ENCODE peak calls at places on chromosome 14, in five cellular contexts. One of them, this sample, is unnamed.

GRCh38 chr14:102279688-102280348 is 25.1 kb downstream of the MOK start:
- DNase-seq in iPS-NIHi11: no peak
- DNase-seq in choroid plexus epithelial cell: peak
- DNase-seq in activated CD4-positive, alpha-beta T cell treated with anti-CD3 and anti-CD28 coated beads, Interleukin-2, amount 50 U/mL, for 1 hour: no peak
- DNase-seq in fibroblast of mammary gland: peak
- DNase-seq in this sample: peak

GRCh38 chr14:100557658-100558057 is 29.6 kb downstream of the BEGAIN start:
- DNase-seq in iPS-NIHi11: no peak
- DNase-seq in choroid plexus epithelial cell: no peak
- DNase-seq in activated CD4-positive, alpha-beta T cell treated with anti-CD3 and anti-CD28 coated beads, Interleukin-2, amount 50 U/mL, for 1 hour: no peak
- DNase-seq in fibroblast of mammary gland: peak
- DNase-seq in this sample: no peak

GRCh38 chr14:59576332-59577294 is at the start of gene CCDC175:
- DNase-seq in iPS-NIHi11: peak
- DNase-seq in choroid plexus epithelial cell: peak
- DNase-seq in activated CD4-positive, alpha-beta T cell treated with anti-CD3 and anti-CD28 coated beads, Interleukin-2, amount 50 U/mL, for 1 hour: peak
- DNase-seq in fibroblast of mammary gland: peak
- DNase-seq in this sample: no peak

GRCh38 chr14:103547455-103547940 is 15.0 kb downstream of the BAG5 start:
- DNase-seq in iPS-NIHi11: no peak
- DNase-seq in choroid plexus epithelial cell: no peak
- DNase-seq in activated CD4-positive, alpha-beta T cell treated with anti-CD3 and anti-CD28 coated beads, Interleukin-2, amount 50 U/mL, for 1 hour: no peak
- DNase-seq in fibroblast of mammary gland: no peak
- DNase-seq in this sample: no peak

GRCh38 chr14:90871605-90872233 is 55.5 kb upstream of the TTC7B start:
- DNase-seq in iPS-NIHi11: no peak
- DNase-seq in choroid plexus epithelial cell: peak
- DNase-seq in activated CD4-positive, alpha-beta T cell treated with anti-CD3 and anti-CD28 coated beads, Interleukin-2, amount 50 U/mL, for 1 hour: no peak
- DNase-seq in fibroblast of mammary gland: peak
- DNase-seq in this sample: no peak

GRCh38 chr14:104200591-104200990 is 62.2 kb downstream of the KIF26A start:
- DNase-seq in iPS-NIHi11: no peak
- DNase-seq in choroid plexus epithelial cell: no peak
- DNase-seq in activated CD4-positive, alpha-beta T cell treated with anti-CD3 and anti-CD28 coated beads, Interleukin-2, amount 50 U/mL, for 1 hour: no peak
- DNase-seq in fibroblast of mammary gland: no peak
- DNase-seq in this sample: no peak

GRCh38 chr14:33186656-33187055 is 248.0 kb downstream of the NPAS3 start:
- DNase-seq in iPS-NIHi11: no peak
- DNase-seq in choroid plexus epithelial cell: no peak
- DNase-seq in activated CD4-positive, alpha-beta T cell treated with anti-CD3 and anti-CD28 coated beads, Interleukin-2, amount 50 U/mL, for 1 hour: no peak
- DNase-seq in fibroblast of mammary gland: peak
- DNase-seq in this sample: no peak

GRCh38 chr14:103512701-103513611 is 9.7 kb downstream of the CKB start:
- DNase-seq in iPS-NIHi11: no peak
- DNase-seq in choroid plexus epithelial cell: peak
- DNase-seq in activated CD4-positive, alpha-beta T cell treated with anti-CD3 and anti-CD28 coated beads, Interleukin-2, amount 50 U/mL, for 1 hour: no peak
- DNase-seq in fibroblast of mammary gland: peak
- DNase-seq in this sample: no peak

GRCh38 chr14:35944847-35945246 is 118.7 kb downstream of the BRMS1L start:
- DNase-seq in iPS-NIHi11: peak
- DNase-seq in choroid plexus epithelial cell: no peak
- DNase-seq in activated CD4-positive, alpha-beta T cell treated with anti-CD3 and anti-CD28 coated beads, Interleukin-2, amount 50 U/mL, for 1 hour: no peak
- DNase-seq in fibroblast of mammary gland: no peak
- DNase-seq in this sample: no peak

GRCh38 chr14:54447231-54447692 is 6.1 kb upstream of the CNIH1 start:
- DNase-seq in iPS-NIHi11: no peak
- DNase-seq in choroid plexus epithelial cell: peak
- DNase-seq in activated CD4-positive, alpha-beta T cell treated with anti-CD3 and anti-CD28 coated beads, Interleukin-2, amount 50 U/mL, for 1 hour: no peak
- DNase-seq in fibroblast of mammary gland: peak
- DNase-seq in this sample: no peak

GRCh38 chr14:68513137-68513536 is 279.7 kb downstream of the ZFP36L1 start:
- DNase-seq in iPS-NIHi11: no peak
- DNase-seq in choroid plexus epithelial cell: no peak
- DNase-seq in activated CD4-positive, alpha-beta T cell treated with anti-CD3 and anti-CD28 coated beads, Interleukin-2, amount 50 U/mL, for 1 hour: no peak
- DNase-seq in fibroblast of mammary gland: no peak
- DNase-seq in this sample: no peak

GRCh38 chr14:43621282-43621681 is 885.8 kb downstream of the FSCB start:
- DNase-seq in iPS-NIHi11: no peak
- DNase-seq in choroid plexus epithelial cell: no peak
- DNase-seq in activated CD4-positive, alpha-beta T cell treated with anti-CD3 and anti-CD28 coated beads, Interleukin-2, amount 50 U/mL, for 1 hour: no peak
- DNase-seq in fibroblast of mammary gland: no peak
- DNase-seq in this sample: no peak

GRCh38 chr14:71498151-71498734 is 434.0 kb upstream of the RGS6 start:
- DNase-seq in iPS-NIHi11: no peak
- DNase-seq in choroid plexus epithelial cell: peak
- DNase-seq in activated CD4-positive, alpha-beta T cell treated with anti-CD3 and anti-CD28 coated beads, Interleukin-2, amount 50 U/mL, for 1 hour: no peak
- DNase-seq in fibroblast of mammary gland: peak
- DNase-seq in this sample: no peak

This sample was measured in amniotic stem cell.